ENCODE peak calls at places on chromosomes 16 and 17, in four cellular contexts. One of them, this sample, is unnamed.

GRCh38 chr17:32567511-32567910 is 80.7 kb downstream of the CDK5R1 start:
- DNase-seq in adrenal gland: no peak
- DNase-seq in dorsolateral prefrontal cortex: no peak
- DNase-seq in foreskin fibroblast: no peak
- DNase-seq in this sample: no peak

GRCh38 chr17:46764709-46765401 is 53.6 kb downstream of the WNT3 start:
- DNase-seq in foreskin fibroblast: peak; percentile 86
- DNase-seq in adrenal gland: peak; percentile 77
- DNase-seq in dorsolateral prefrontal cortex: peak; percentile 16
- DNase-seq in this sample: peak; percentile 84

GRCh38 chr16:230949-231348 is 1.7 kb upstream of the LUC7L start:
- DNase-seq in adrenal gland: no peak
- DNase-seq in foreskin fibroblast: no peak
- DNase-seq in dorsolateral prefrontal cortex: no peak
- DNase-seq in this sample: no peak

GRCh38 chr17:48457080-48457836 is 27.2 kb upstream of the SKAP1 start:
- DNase-seq in foreskin fibroblast: peak; percentile 67
- DNase-seq in adrenal gland: peak; percentile 83
- DNase-seq in dorsolateral prefrontal cortex: peak; percentile 11
- DNase-seq in this sample: peak; percentile 43

GRCh38 chr17:45812102-45812501 is 28.0 kb downstream of the CRHR1 start:
- DNase-seq in foreskin fibroblast: peak; percentile 18
- DNase-seq in adrenal gland: no peak
- DNase-seq in dorsolateral prefrontal cortex: no peak
- DNase-seq in this sample: peak; percentile 9

GRCh38 chr17:81394377-81394747 is 895 bp upstream of the BAHCC1 start:
- DNase-seq in adrenal gland: no peak
- DNase-seq in foreskin fibroblast: peak; percentile 41
- DNase-seq in dorsolateral prefrontal cortex: no peak
- DNase-seq in this sample: no peak

GRCh38 chr16:28475221-28475620 is 3.1 kb upstream of the NPIPB7 start:
- DNase-seq in foreskin fibroblast: no peak
- DNase-seq in dorsolateral prefrontal cortex: no peak
- DNase-seq in adrenal gland: no peak
- DNase-seq in this sample: no peak

GRCh38 chr17:8465381-8466158 is 29.9 kb downstream of the NDEL1 start:
- DNase-seq in dorsolateral prefrontal cortex: no peak
- DNase-seq in adrenal gland: peak; percentile 43
- DNase-seq in foreskin fibroblast: peak; percentile 32
- DNase-seq in this sample: peak; percentile 51

GRCh38 chr17:78257810-78258322 is 26.4 kb downstream of the TMEM235 start:
- DNase-seq in dorsolateral prefrontal cortex: no peak
- DNase-seq in foreskin fibroblast: no peak
- DNase-seq in adrenal gland: no peak
- DNase-seq in this sample: no peak

GRCh38 chr16:78065344-78065743 is 34.1 kb upstream of the WWOX start:
- DNase-seq in dorsolateral prefrontal cortex: no peak
- DNase-seq in foreskin fibroblast: no peak
- DNase-seq in adrenal gland: no peak
- DNase-seq in this sample: no peak

GRCh38 chr16:71794943-71795342 is 13.7 kb downstream of the AP1G1 start:
- DNase-seq in foreskin fibroblast: no peak
- DNase-seq in adrenal gland: no peak
- DNase-seq in dorsolateral prefrontal cortex: no peak
- DNase-seq in this sample: no peak

GRCh38 chr17:77281904-77282367 is 141.2 kb downstream of the SEC14L1 start:
- DNase-seq in adrenal gland: no peak
- DNase-seq in foreskin fibroblast: no peak
- DNase-seq in dorsolateral prefrontal cortex: no peak
- DNase-seq in this sample: no peak

GRCh38 chr17:79875511-79875910 is 36.3 kb upstream of the CBX4 start:
- DNase-seq in dorsolateral prefrontal cortex: no peak
- DNase-seq in adrenal gland: no peak
- DNase-seq in foreskin fibroblast: no peak
- DNase-seq in this sample: no peak

GRCh38 chr17:53353919-53354351 is 468.8 kb upstream of the KIF2B start:
- DNase-seq in dorsolateral prefrontal cortex: peak; percentile 51
- DNase-seq in foreskin fibroblast: no peak
- DNase-seq in adrenal gland: no peak
- DNase-seq in this sample: no peak

GRCh38 chr16:75424096-75424762 is 9.1 kb downstream of the CFDP1 start:
- DNase-seq in adrenal gland: no peak
- DNase-seq in foreskin fibroblast: no peak
- DNase-seq in dorsolateral prefrontal cortex: no peak
- DNase-seq in this sample: no peak

DNA sequence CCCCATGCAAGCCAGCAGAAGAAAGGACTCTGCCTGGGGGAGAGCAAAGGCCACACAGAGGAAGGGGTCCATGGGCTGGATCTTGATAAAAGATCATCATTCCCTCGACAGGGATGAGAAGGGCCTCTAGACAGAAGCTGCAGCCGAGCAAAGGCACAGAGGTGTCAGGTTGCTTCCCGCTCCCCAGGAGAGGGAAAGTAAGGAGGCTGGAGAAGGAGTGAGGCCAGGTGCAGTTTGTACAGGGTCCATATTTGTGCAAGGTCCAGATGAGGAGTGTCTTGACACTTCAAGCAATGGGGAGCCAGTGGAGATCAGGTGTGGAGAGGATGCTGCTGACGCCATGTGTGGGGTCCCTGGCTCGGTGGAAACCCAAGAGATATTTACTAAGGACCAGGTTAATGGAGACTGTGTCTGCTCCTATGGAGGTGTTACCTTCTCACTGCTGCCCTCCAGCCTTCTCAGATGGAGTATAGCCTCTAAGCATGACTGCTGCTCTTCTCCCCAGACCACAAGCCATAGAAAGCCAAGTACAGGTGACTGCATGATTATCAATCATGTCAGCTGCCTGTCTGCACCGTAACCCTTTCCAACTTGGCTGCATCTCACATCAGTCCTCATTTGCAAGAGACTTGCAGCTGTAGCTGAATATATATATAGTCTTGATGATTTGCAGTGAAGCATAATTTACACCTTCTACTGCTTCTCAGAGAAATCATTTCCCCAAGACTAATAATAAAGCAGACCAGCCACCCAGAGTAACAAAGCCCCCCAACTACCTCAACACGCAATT is 21.1 kb downstream of the GAS7 start:
- DNase-seq in adrenal gland: no peak
- DNase-seq in foreskin fibroblast: no peak
- DNase-seq in dorsolateral prefrontal cortex: no peak
- DNase-seq in this sample: no peak
- H3K4me3 ChIP-seq in adrenal gland: no peak overlapping the region
- H3K4me3 ChIP-seq in foreskin fibroblast: no peak overlapping the region
- H3K4me3 ChIP-seq in dorsolateral prefrontal cortex: no peak overlapping the region
- H3K4me3 ChIP-seq in this sample: no peak overlapping the region

DNA sequence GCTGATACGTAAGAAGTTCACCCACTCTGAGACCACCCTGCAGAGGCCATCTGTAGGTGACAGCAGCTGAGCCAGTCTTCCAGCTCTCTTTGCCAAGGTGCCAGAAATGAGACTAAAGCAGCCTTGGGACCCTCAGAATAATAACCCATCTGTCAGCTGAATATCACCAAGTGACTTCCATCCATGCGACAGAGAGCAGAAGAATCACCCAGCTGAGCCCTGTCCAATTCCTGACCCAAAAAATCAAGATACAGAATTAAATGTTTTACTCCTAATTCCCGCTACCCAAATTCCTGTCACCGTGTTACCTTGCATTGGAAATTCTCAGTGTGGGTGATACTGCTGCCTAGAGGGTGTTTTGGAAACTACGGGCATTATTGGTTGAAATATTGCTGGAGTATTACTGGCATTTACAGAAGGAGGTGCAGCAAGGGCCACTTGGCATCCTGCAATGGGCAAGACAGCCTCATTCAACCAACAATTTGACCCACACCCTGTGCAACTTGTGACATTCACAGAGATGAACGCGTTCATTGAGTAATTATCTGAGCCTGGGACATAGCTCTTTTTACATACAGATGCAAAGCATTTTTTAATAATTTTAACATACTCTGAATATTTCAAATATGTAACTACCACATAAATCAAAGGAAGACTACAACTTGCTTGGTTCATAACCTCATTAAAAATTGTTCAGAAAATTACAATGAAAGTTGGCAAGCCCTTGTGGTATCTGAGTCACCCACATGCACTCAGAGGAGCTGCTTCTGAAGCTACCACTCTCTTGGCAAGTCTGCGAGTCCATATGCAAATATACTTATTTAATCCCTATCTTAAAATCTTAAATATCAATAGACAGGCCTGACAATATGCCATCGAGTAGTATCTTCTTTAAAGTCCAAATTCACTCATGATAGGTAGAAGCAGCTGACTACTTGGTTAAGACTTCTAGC is 126.6 kb downstream of the C16orf95 start:
- DNase-seq in foreskin fibroblast: no peak
- DNase-seq in dorsolateral prefrontal cortex: no peak
- DNase-seq in adrenal gland: no peak
- DNase-seq in this sample: peak; percentile 47
- TF ChIP-seq CTCF in foreskin fibroblast: no peak
- TF ChIP-seq CTCF in dorsolateral prefrontal cortex: no peak
- TF ChIP-seq CTCF in adrenal gland: no peak
- TF ChIP-seq CTCF in this sample: no peak

GRCh38 chr17:5582177-5582885 is 2.0 kb downstream of the NLRP1 start:
- DNase-seq in adrenal gland: no peak
- DNase-seq in foreskin fibroblast: peak; percentile 14
- DNase-seq in dorsolateral prefrontal cortex: no peak
- DNase-seq in this sample: no peak
- H3K4me3 ChIP-seq in adrenal gland: no peak overlapping the region
- H3K4me3 ChIP-seq in foreskin fibroblast: no peak overlapping the region
- H3K4me3 ChIP-seq in dorsolateral prefrontal cortex: no peak overlapping the region
- H3K4me3 ChIP-seq in this sample: peak overlapping the region; percentile 8

DNA sequence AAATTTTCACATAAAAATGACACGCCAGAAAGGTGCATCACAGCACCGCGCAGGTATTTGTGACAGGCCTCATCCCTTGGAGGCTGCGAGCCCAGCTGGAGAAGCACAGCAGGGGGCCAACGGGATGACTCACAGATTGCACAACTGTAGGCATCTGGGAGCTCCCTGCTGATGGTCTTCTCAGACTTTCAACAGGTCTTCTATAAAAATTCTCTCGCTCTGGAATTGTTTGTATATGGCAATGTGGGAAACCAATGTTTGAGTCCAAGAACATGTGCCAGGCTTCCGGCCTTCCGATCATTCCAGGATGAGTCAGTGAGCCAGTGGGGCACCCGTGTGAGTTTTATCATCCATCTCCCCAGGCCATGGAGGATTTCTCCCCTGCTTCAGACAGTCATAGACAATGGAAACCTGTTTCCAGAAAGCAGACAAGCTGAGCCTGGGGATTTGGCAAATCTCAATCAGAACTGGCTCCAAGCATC is 24.1 kb upstream of the ADORA2B start:
- DNase-seq in dorsolateral prefrontal cortex: no peak
- DNase-seq in adrenal gland: no peak
- DNase-seq in foreskin fibroblast: peak; percentile 83
- DNase-seq in this sample: peak; percentile 90
- TF ChIP-seq CTCF in dorsolateral prefrontal cortex: no peak
- TF ChIP-seq CTCF in adrenal gland: no peak
- TF ChIP-seq CTCF in foreskin fibroblast: no peak
- TF ChIP-seq CTCF in this sample: no peak

GRCh38 chr17:73901661-73902415 is 257.6 kb upstream of the SDK2 start:
- DNase-seq in dorsolateral prefrontal cortex: no peak
- DNase-seq in adrenal gland: peak; percentile 56
- DNase-seq in foreskin fibroblast: no peak
- DNase-seq in this sample: no peak
- H3K4me3 ChIP-seq in dorsolateral prefrontal cortex: peak overlapping the region; percentile 46
- H3K4me3 ChIP-seq in adrenal gland: no peak overlapping the region
- H3K4me3 ChIP-seq in foreskin fibroblast: no peak overlapping the region
- H3K4me3 ChIP-seq in this sample: no peak overlapping the region

GRCh38 chr17:74214642-74215331 is 1.4 kb downstream of the TTYH2 start:
- DNase-seq in foreskin fibroblast: no peak
- DNase-seq in dorsolateral prefrontal cortex: no peak
- DNase-seq in adrenal gland: no peak
- DNase-seq in this sample: no peak

GRCh38 chr17:74216505-74216904 is 3.1 kb downstream of the TTYH2 start:
- DNase-seq in dorsolateral prefrontal cortex: no peak
- DNase-seq in adrenal gland: no peak
- DNase-seq in foreskin fibroblast: no peak
- DNase-seq in this sample: no peak

GRCh38 chr17:74215332-74215727 is 2.0 kb downstream of the TTYH2 start:
- DNase-seq in adrenal gland: no peak
- DNase-seq in foreskin fibroblast: no peak
- DNase-seq in dorsolateral prefrontal cortex: peak; percentile 62
- DNase-seq in this sample: no peak

GRCh38 chr17:74218436-74218835 is 5.1 kb downstream of the TTYH2 start:
- DNase-seq in adrenal gland: no peak
- DNase-seq in dorsolateral prefrontal cortex: no peak
- DNase-seq in foreskin fibroblast: no peak
- DNase-seq in this sample: peak; percentile 29

GRCh38 chr17:74217036-74217725 is 3.8 kb downstream of the TTYH2 start:
- DNase-seq in dorsolateral prefrontal cortex: no peak
- DNase-seq in foreskin fibroblast: no peak
- DNase-seq in adrenal gland: no peak
- DNase-seq in this sample: no peak
- TF ChIP-seq CTCF in dorsolateral prefrontal cortex: no peak
- TF ChIP-seq CTCF in foreskin fibroblast: no peak
- TF ChIP-seq CTCF in adrenal gland: no peak
- TF ChIP-seq CTCF in this sample: no peak